ENCODE peak calls at places on chromosomes 1 and 21, in eight cellular contexts. One of them, this sample, is unnamed.

GRCh38 chr1:157806431-157807149 is 13.3 kb downstream of the FCRL1 start:
- DNase-seq in lower lobe of right lung: no peak
- DNase-seq in psoas muscle: no peak
- DNase-seq in thoracic aorta: no peak
- DNase-seq in A673: no peak
- DNase-seq in cardiac muscle cell: no peak
- DNase-seq in fibroblast of villous mesenchyme: no peak
- DNase-seq in GM12865: peak; percentile 92
- DNase-seq in this sample: no peak

GRCh38 chr1:109984190-109984455 is 442 bp upstream of the AHCYL1 start:
- DNase-seq in fibroblast of villous mesenchyme: peak; percentile 69
- DNase-seq in A673: no peak
- DNase-seq in psoas muscle: no peak
- DNase-seq in lower lobe of right lung: no peak
- DNase-seq in thoracic aorta: no peak
- DNase-seq in cardiac muscle cell: peak; percentile 87
- DNase-seq in GM12865: no peak
- DNase-seq in this sample: peak; percentile 80

GRCh38 chr1:87120779-87121178 is 206.3 kb downstream of the HS2ST1 start:
- DNase-seq in thoracic aorta: no peak
- DNase-seq in lower lobe of right lung: no peak
- DNase-seq in cardiac muscle cell: no peak
- DNase-seq in psoas muscle: no peak
- DNase-seq in GM12865: peak; percentile 28
- DNase-seq in A673: peak; percentile 45
- DNase-seq in fibroblast of villous mesenchyme: no peak
- DNase-seq in this sample: no peak

GRCh38 chr1:3834701-3835100 is 22.3 kb downstream of the CEP104 start:
- DNase-seq in A673: no peak
- DNase-seq in GM12865: no peak
- DNase-seq in fibroblast of villous mesenchyme: no peak
- DNase-seq in lower lobe of right lung: no peak
- DNase-seq in cardiac muscle cell: no peak
- DNase-seq in psoas muscle: no peak
- DNase-seq in thoracic aorta: no peak
- DNase-seq in this sample: no peak

GRCh38 chr1:56481140-56481694 is 98.1 kb downstream of the PLPP3 start:
- DNase-seq in fibroblast of villous mesenchyme: no peak
- DNase-seq in GM12865: no peak
- DNase-seq in thoracic aorta: no peak
- DNase-seq in lower lobe of right lung: no peak
- DNase-seq in psoas muscle: no peak
- DNase-seq in A673: no peak
- DNase-seq in cardiac muscle cell: no peak
- DNase-seq in this sample: no peak

GRCh38 chr1:203663294-203663693 is 36.7 kb downstream of the ATP2B4 start:
- DNase-seq in lower lobe of right lung: no peak
- DNase-seq in thoracic aorta: no peak
- DNase-seq in A673: peak; percentile 6
- DNase-seq in psoas muscle: no peak
- DNase-seq in cardiac muscle cell: peak; percentile 59
- DNase-seq in GM12865: no peak
- DNase-seq in fibroblast of villous mesenchyme: peak; percentile 53
- DNase-seq in this sample: peak; percentile 97

GRCh38 chr1:187396226-187396625 is 567.5 kb downstream of the PLA2G4A start:
- DNase-seq in GM12865: no peak
- DNase-seq in A673: no peak
- DNase-seq in fibroblast of villous mesenchyme: peak; percentile 16
- DNase-seq in cardiac muscle cell: peak; percentile 55
- DNase-seq in lower lobe of right lung: no peak
- DNase-seq in thoracic aorta: no peak
- DNase-seq in psoas muscle: no peak
- DNase-seq in this sample: peak; percentile 38

GRCh38 chr1:145926706-145927072 is 595 bp downstream of the RBM8A start:
- DNase-seq in lower lobe of right lung: no peak
- DNase-seq in A673: no peak
- DNase-seq in fibroblast of villous mesenchyme: no peak
- DNase-seq in GM12865: peak; percentile 26
- DNase-seq in cardiac muscle cell: no peak
- DNase-seq in thoracic aorta: no peak
- DNase-seq in psoas muscle: no peak
- DNase-seq in this sample: no peak

GRCh38 chr1:3052501-3052900 is 16.5 kb upstream of the PRDM16 start:
- DNase-seq in thoracic aorta: no peak
- DNase-seq in psoas muscle: no peak
- DNase-seq in GM12865: no peak
- DNase-seq in A673: no peak
- DNase-seq in cardiac muscle cell: no peak
- DNase-seq in lower lobe of right lung: no peak
- DNase-seq in fibroblast of villous mesenchyme: no peak
- DNase-seq in this sample: no peak

GRCh38 chr1:197180252-197180878 is 33.9 kb upstream of the ASPM start:
- DNase-seq in A673: peak; percentile 64
- DNase-seq in fibroblast of villous mesenchyme: peak; percentile 64
- DNase-seq in cardiac muscle cell: peak; percentile 71
- DNase-seq in thoracic aorta: no peak
- DNase-seq in GM12865: peak; percentile 47
- DNase-seq in lower lobe of right lung: no peak
- DNase-seq in psoas muscle: no peak
- DNase-seq in this sample: peak; percentile 85

DNA sequence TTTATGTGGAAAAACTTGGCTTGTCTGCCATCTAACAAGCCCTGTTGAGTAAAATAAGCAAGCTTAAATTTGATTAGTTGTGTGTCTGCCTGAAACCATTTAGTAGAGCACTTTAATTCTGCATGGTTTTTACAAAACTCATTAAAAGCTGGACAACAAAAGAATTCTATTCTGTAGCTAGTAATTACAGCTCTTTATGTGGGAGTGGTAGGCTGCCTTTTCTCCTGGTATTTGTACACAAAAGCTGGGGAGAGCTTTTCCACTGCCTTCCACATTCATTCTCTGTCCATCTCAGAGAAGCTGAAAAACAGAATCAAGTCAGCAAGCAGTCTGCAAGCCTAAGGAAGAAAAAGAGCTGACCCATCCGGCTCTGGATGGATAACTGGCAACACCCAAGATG is 1.8 kb downstream of the ETS2 start:
- DNase-seq in lower lobe of right lung: no peak
- DNase-seq in fibroblast of villous mesenchyme: no peak
- DNase-seq in cardiac muscle cell: no peak
- DNase-seq in GM12865: no peak
- DNase-seq in psoas muscle: no peak
- DNase-seq in thoracic aorta: no peak
- DNase-seq in A673: peak; percentile 21
- DNase-seq in this sample: no peak
- H3K4me3 ChIP-seq in lower lobe of right lung: peak overlapping the region; percentile 82
- H3K4me3 ChIP-seq in fibroblast of villous mesenchyme: peak overlapping the region; percentile 94
- H3K4me3 ChIP-seq in cardiac muscle cell: peak overlapping the region; percentile 94
- H3K4me3 ChIP-seq in GM12865: no peak overlapping the region
- H3K4me3 ChIP-seq in psoas muscle: peak overlapping the region; percentile 76
- H3K4me3 ChIP-seq in thoracic aorta: peak overlapping the region; percentile 82
- H3K4me3 ChIP-seq in A673: peak overlapping the region; percentile 87
- H3K4me3 ChIP-seq in this sample: peak overlapping the region; percentile 90

GRCh38 chr1:161177936-161178244 is 583 bp upstream of the B4GALT3 start:
- DNase-seq in cardiac muscle cell: no peak
- DNase-seq in A673: no peak
- DNase-seq in psoas muscle: no peak
- DNase-seq in thoracic aorta: no peak
- DNase-seq in GM12865: no peak
- DNase-seq in fibroblast of villous mesenchyme: no peak
- DNase-seq in lower lobe of right lung: no peak
- DNase-seq in this sample: no peak
- H3K4me3 ChIP-seq in cardiac muscle cell: no peak overlapping the region
- H3K4me3 ChIP-seq in A673: peak overlapping the region; percentile 78
- H3K4me3 ChIP-seq in psoas muscle: peak overlapping the region; percentile 77
- H3K4me3 ChIP-seq in thoracic aorta: peak overlapping the region; percentile 82
- H3K4me3 ChIP-seq in GM12865: peak overlapping the region; percentile 74
- H3K4me3 ChIP-seq in fibroblast of villous mesenchyme: no peak overlapping the region
- H3K4me3 ChIP-seq in lower lobe of right lung: peak overlapping the region; percentile 80
- H3K4me3 ChIP-seq in this sample: no peak overlapping the region

GRCh38 chr21:24050233-24050632 is 1557.0 kb downstream of the MRPL39 start:
- DNase-seq in fibroblast of villous mesenchyme: no peak
- DNase-seq in GM12865: no peak
- DNase-seq in A673: no peak
- DNase-seq in lower lobe of right lung: no peak
- DNase-seq in thoracic aorta: no peak
- DNase-seq in cardiac muscle cell: no peak
- DNase-seq in psoas muscle: no peak
- DNase-seq in this sample: no peak
- H3K4me3 ChIP-seq in fibroblast of villous mesenchyme: no peak overlapping the region
- H3K4me3 ChIP-seq in GM12865: no peak overlapping the region
- H3K4me3 ChIP-seq in A673: no peak overlapping the region
- H3K4me3 ChIP-seq in lower lobe of right lung: no peak overlapping the region
- H3K4me3 ChIP-seq in thoracic aorta: no peak overlapping the region
- H3K4me3 ChIP-seq in cardiac muscle cell: no peak overlapping the region
- H3K4me3 ChIP-seq in psoas muscle: no peak overlapping the region
- H3K4me3 ChIP-seq in this sample: no peak overlapping the region

DNA sequence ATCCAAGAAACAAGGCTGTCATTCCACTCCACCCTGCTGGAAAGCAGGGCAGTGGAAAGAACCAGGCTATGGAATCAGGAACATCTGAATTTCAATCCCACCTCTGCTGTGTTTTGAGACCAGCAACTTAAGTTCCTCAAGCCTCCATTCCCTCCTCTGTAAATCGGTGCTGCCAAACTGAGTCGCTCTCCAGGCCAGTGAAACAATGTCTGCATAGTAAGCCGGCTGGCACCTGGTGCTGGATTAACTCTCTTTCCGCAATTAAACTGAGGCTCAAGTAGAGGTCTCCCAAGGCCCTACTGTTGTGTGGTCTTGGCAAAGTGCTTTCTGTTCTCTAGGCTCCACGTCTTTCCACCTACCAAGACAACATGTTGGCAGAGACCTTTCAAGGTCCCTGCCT is 65.3 kb downstream of the SSBP3 start:
- DNase-seq in thoracic aorta: no peak
- DNase-seq in lower lobe of right lung: no peak
- DNase-seq in A673: no peak
- DNase-seq in cardiac muscle cell: no peak
- DNase-seq in psoas muscle: no peak
- DNase-seq in fibroblast of villous mesenchyme: no peak
- DNase-seq in GM12865: no peak
- DNase-seq in this sample: no peak
- H3K4me3 ChIP-seq in thoracic aorta: no peak overlapping the region
- H3K4me3 ChIP-seq in lower lobe of right lung: no peak overlapping the region
- H3K4me3 ChIP-seq in A673: no peak overlapping the region
- H3K4me3 ChIP-seq in cardiac muscle cell: no peak overlapping the region
- H3K4me3 ChIP-seq in psoas muscle: no peak overlapping the region
- H3K4me3 ChIP-seq in fibroblast of villous mesenchyme: no peak overlapping the region
- H3K4me3 ChIP-seq in GM12865: no peak overlapping the region
- H3K4me3 ChIP-seq in this sample: no peak overlapping the region

GRCh38 chr1:97334454-97334853 is 586.4 kb downstream of the DPYD start:
- DNase-seq in thoracic aorta: no peak
- DNase-seq in psoas muscle: no peak
- DNase-seq in cardiac muscle cell: peak; percentile 65
- DNase-seq in lower lobe of right lung: no peak
- DNase-seq in GM12865: no peak
- DNase-seq in A673: peak; percentile 50
- DNase-seq in fibroblast of villous mesenchyme: peak; percentile 25
- DNase-seq in this sample: peak; percentile 63

GRCh38 chr1:97332716-97333115 is 588.1 kb downstream of the DPYD start:
- DNase-seq in fibroblast of villous mesenchyme: peak; percentile 33
- DNase-seq in A673: no peak
- DNase-seq in thoracic aorta: no peak
- DNase-seq in GM12865: no peak
- DNase-seq in psoas muscle: no peak
- DNase-seq in cardiac muscle cell: peak; percentile 53
- DNase-seq in lower lobe of right lung: no peak
- DNase-seq in this sample: peak; percentile 55

DNA sequence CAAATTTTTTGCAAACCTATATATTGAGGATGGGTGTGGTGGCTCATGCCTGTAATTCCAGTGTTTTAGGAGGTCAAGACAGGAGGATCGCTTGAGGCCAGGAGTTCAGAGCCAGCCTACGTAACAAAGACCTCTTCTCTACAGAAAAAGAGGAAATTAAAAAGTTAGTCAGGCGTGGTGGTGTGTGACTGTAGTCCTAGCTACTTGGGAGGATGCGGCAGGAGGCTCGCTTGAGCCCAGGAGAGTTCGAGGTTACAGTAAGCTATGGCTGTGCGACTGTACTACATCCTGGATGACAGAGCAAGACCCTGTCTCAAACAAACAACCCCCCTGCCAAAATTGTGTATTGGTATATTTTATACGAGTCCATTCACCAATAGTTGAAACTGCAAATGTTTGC is 589.7 kb downstream of the DPYD start:
- DNase-seq in thoracic aorta: no peak
- DNase-seq in GM12865: peak; percentile 5
- DNase-seq in A673: no peak
- DNase-seq in fibroblast of villous mesenchyme: no peak
- DNase-seq in cardiac muscle cell: no peak
- DNase-seq in lower lobe of right lung: no peak
- DNase-seq in psoas muscle: no peak
- DNase-seq in this sample: no peak
- H3K4me3 ChIP-seq in thoracic aorta: no peak overlapping the region
- H3K4me3 ChIP-seq in GM12865: no peak overlapping the region
- H3K4me3 ChIP-seq in A673: no peak overlapping the region
- H3K4me3 ChIP-seq in fibroblast of villous mesenchyme: no peak overlapping the region
- H3K4me3 ChIP-seq in cardiac muscle cell: no peak overlapping the region
- H3K4me3 ChIP-seq in lower lobe of right lung: no peak overlapping the region
- H3K4me3 ChIP-seq in psoas muscle: no peak overlapping the region
- H3K4me3 ChIP-seq in this sample: no peak overlapping the region

DNA sequence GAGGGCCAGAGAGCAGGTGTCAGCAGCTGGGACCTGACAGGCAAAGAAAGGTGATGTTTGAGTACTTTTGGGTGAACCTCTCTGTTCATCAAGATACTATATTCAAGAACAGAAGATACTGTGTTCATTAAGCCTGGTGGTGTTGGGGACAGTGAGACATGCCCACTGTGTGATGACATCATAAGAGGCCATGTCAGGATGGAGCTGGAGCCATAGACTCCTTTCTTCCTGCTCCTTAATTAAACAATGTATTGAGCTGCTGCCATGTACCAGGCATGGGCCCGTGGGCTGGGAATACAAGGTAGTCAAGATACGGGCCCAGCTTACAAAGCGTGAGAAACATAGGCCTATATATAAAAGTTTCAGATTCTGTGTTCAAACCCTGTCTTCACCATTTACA is 435.4 kb downstream of the RPS6KC1 start:
- DNase-seq in lower lobe of right lung: no peak
- DNase-seq in fibroblast of villous mesenchyme: no peak
- DNase-seq in psoas muscle: no peak
- DNase-seq in cardiac muscle cell: no peak
- DNase-seq in A673: no peak
- DNase-seq in GM12865: no peak
- DNase-seq in thoracic aorta: no peak
- DNase-seq in this sample: no peak
- H3K4me3 ChIP-seq in lower lobe of right lung: no peak overlapping the region
- H3K4me3 ChIP-seq in fibroblast of villous mesenchyme: no peak overlapping the region
- H3K4me3 ChIP-seq in psoas muscle: no peak overlapping the region
- H3K4me3 ChIP-seq in cardiac muscle cell: no peak overlapping the region
- H3K4me3 ChIP-seq in A673: no peak overlapping the region
- H3K4me3 ChIP-seq in GM12865: no peak overlapping the region
- H3K4me3 ChIP-seq in thoracic aorta: no peak overlapping the region
- H3K4me3 ChIP-seq in this sample: no peak overlapping the region

GRCh38 chr1:39205781-39206464 is 1.4 kb downstream of the MACF1 start:
- DNase-seq in lower lobe of right lung: no peak
- DNase-seq in fibroblast of villous mesenchyme: no peak
- DNase-seq in A673: no peak
- DNase-seq in thoracic aorta: no peak
- DNase-seq in cardiac muscle cell: peak; percentile 13
- DNase-seq in psoas muscle: no peak
- DNase-seq in GM12865: no peak
- DNase-seq in this sample: no peak
- H3K4me3 ChIP-seq in lower lobe of right lung: peak overlapping the region; percentile 38
- H3K4me3 ChIP-seq in fibroblast of villous mesenchyme: peak overlapping the region; percentile 72
- H3K4me3 ChIP-seq in A673: no peak overlapping the region
- H3K4me3 ChIP-seq in thoracic aorta: peak overlapping the region; percentile 67
- H3K4me3 ChIP-seq in cardiac muscle cell: peak overlapping the region; percentile 31
- H3K4me3 ChIP-seq in psoas muscle: peak overlapping the region; percentile 64
- H3K4me3 ChIP-seq in GM12865: peak overlapping the region; percentile 60
- H3K4me3 ChIP-seq in this sample: peak overlapping the region; percentile 47